ENCODE peak calls at places on chromosomes 16 and 17, in ten cellular contexts. B is choroid plexus epithelial cell; H is HAP-1; V is GM12878; M is esophagus squamous epithelium; C is GM06990; I is upper lobe of right lung; E is effector memory CD4-positive, alpha-beta T cell; A is BE2C; N is fibroblast of pulmonary artery. F is an unnamed sample.

GRCh38 chr17:27982688-27983087 is 59.8 kb upstream of the NLK start:
- DNase-seq in N (no peak), M (no peak), C (no peak), V (no peak), H (no peak), I (no peak), B (no peak), A (no peak), E (no peak), F (no peak)

GRCh38 chr16:84194470-84195200 is 3.7 kb downstream of the ADAD2 start:
- DNase-seq in M (no peak), I (peak), V (no peak), C (no peak), B (no peak), E (no peak), H (no peak), N (no peak), A (no peak), F (peak)

GRCh38 chr16:48913384-48913783 is 303.4 kb upstream of the N4BP1 start:
- DNase-seq in C (no peak), E (no peak), M (no peak), V (no peak), I (no peak), N (no peak), A (no peak), H (no peak), B (no peak), F (no peak)

GRCh38 chr16:77920984-77921383 is 101.4 kb upstream of the CLEC3A start:
- DNase-seq in H (no peak), C (no peak), N (no peak), V (no peak), I (no peak), B (no peak), A (no peak), E (no peak), M (no peak), F (no peak)

GRCh38 chr16:67796099-67796718 is 10.2 kb downstream of the RANBP10 start:
- DNase-seq in I (no peak), B (no peak), C (no peak), H (no peak), M (no peak), N (no peak), E (no peak), V (no peak), A (no peak), F (no peak)

GRCh38 chr17:63705657-63706056 is 5.7 kb upstream of the LIMD2 start:
- DNase-seq in M (no peak), C (no peak), V (no peak), H (no peak), B (no peak), I (no peak), N (no peak), A (no peak), E (no peak), F (no peak)

GRCh38 chr16:11583889-11584565 is 2.7 kb downstream of the LITAF start:
- DNase-seq in V (no peak), B (no peak), H (no peak), M (no peak), E (no peak), I (no peak), C (no peak), N (no peak), A (no peak), F (no peak)

GRCh38 chr17:34974794-34975428 is 5.4 kb upstream of the LIG3 start:
- DNase-seq in N (no peak), H (no peak), B (no peak), I (no peak), M (no peak), A (no peak), C (no peak), V (no peak), E (no peak), F (no peak)

GRCh38 chr17:81119223-81120148 is 45.8 kb upstream of the PVALEF start:
- DNase-seq in V (peak), N (peak), B (peak), E (peak), I (peak), C (peak), M (peak), H (no peak), A (peak), F (peak)

GRCh38 chr16:81137012-81137335 is 40.8 kb upstream of the GCSH start:
- DNase-seq in E (no peak), N (peak), M (no peak), B (peak), H (no peak), C (no peak), A (no peak), I (no peak), V (no peak), F (no peak)

GRCh38 chr17:78875738-78876597 is 27.0 kb downstream of the CEP295NL start:
- DNase-seq in A (no peak), V (no peak), B (no peak), N (peak), M (no peak), I (no peak), E (no peak), C (no peak), H (no peak), F (peak)

GRCh38 chr16:30649725-30650368 is 913 bp upstream of the PRR14 start:
- DNase-seq in V (no peak), M (no peak), B (no peak), N (no peak), C (no peak), H (no peak), I (peak), E (no peak), A (no peak), F (no peak)

GRCh38 chr17:1830288-1830687 is 483 bp downstream of the RPA1 start:
- DNase-seq in E (no peak), M (no peak), B (peak), C (no peak), A (no peak), I (no peak), N (no peak), H (peak), V (no peak), F (peak)

GRCh38 chr16:25135239-25135878 is 23.8 kb downstream of the LCMT1 start:
- DNase-seq in I (no peak), V (no peak), N (peak), A (no peak), H (no peak), M (no peak), B (peak), C (no peak), E (no peak), F (no peak)

GRCh38 chr16:56841233-56841632 is 23.8 kb upstream of the SLC12A3 start:
- DNase-seq in V (no peak), E (no peak), B (peak), H (no peak), I (no peak), C (no peak), N (peak), A (peak), M (no peak), F (no peak)

GRCh38 chr16:88706288-88706964 is at the start of the genes CTU2 and RNF166:
- DNase-seq in E (peak), H (peak), M (no peak), N (peak), B (peak), V (peak), C (peak), I (peak), A (peak), F (peak)

GRCh38 chr17:74549343-74549742 is 3.4 kb upstream of the CD300C start:
- DNase-seq in B (no peak), V (no peak), H (no peak), A (no peak), I (no peak), C (no peak), N (no peak), M (no peak), E (no peak), F (no peak)

GRCh38 chr16:57694556-57695377 is at the start of gene DRC7:
- DNase-seq in H (peak), E (no peak), I (no peak), M (no peak), N (peak), A (peak), V (no peak), C (peak), B (peak), F (peak)

GRCh38 chr17:36761203-36761945 is 160.0 kb downstream of the MRM1 start:
- DNase-seq in A (no peak), M (no peak), B (no peak), E (no peak), V (no peak), C (no peak), I (no peak), N (no peak), H (no peak), F (no peak)

GRCh38 chr16:52912565-52913173 is 140.0 kb downstream of the CHD9NB start:
- DNase-seq in V (peak), B (peak), M (no peak), N (peak), E (no peak), H (peak), C (no peak), A (peak), I (peak), F (peak)

GRCh38 chr16:89695875-89696597 is 5.5 kb downstream of the SPATA2L start:
- DNase-seq in H (no peak), E (no peak), B (no peak), V (no peak), C (no peak), I (no peak), A (no peak), M (no peak), N (no peak), F (no peak)

GRCh38 chr17:16486373-16487250 is 5.4 kb downstream of the LRRC75A start:
- DNase-seq in A (peak), N (peak), V (no peak), B (peak), I (peak), M (no peak), E (no peak), H (no peak), C (no peak), F (no peak)
- H3K4me3 ChIP-seq in A (peak), N (peak), V (no peak), B (no peak), I (peak), M (peak), E (no peak), H (no peak), C (no peak), F (no peak)

GRCh38 chr17:8153550-8153956 is 1.3 kb upstream of the PER1 start:
- DNase-seq in I (peak), B (peak), V (no peak), C (no peak), H (peak), M (no peak), E (no peak), A (no peak), N (peak), F (no peak)
- H3K4me3 ChIP-seq in I (peak), B (peak), V (no peak), C (no peak), H (no peak), M (peak), E (peak), A (no peak), N (peak), F (no peak)

DNA sequence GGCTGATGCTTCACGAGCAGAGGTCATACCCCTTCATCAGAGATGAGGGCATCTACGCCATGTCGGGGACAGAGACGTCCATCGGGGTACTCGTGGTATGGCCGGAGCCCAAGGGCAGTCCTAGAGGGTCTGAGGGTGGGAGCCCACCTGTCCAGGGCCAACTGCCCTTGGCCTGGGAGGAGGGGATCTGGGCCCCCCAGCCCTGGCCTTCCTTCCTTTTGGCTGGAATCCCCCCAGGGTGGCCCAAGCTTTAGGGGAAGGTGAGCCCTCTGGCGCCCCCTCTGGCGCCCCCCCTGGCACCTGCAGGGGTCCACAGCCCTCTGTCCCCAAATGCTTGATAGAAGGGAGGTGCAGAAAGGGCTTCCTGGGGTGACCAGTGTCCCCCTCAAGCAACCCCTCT is 69.3 kb downstream of the SCNN1B start:
- DNase-seq in M (no peak), N (no peak), E (no peak), B (no peak), C (no peak), V (no peak), A (no peak), I (no peak), H (no peak), F (no peak)
- H3K4me3 ChIP-seq in M (no peak), N (no peak), E (no peak), B (no peak), C (no peak), V (no peak), A (no peak), I (no peak), H (no peak), F (no peak)

GRCh38 chr17:67248291-67248690 is 3.3 kb upstream of the HELZ start:
- DNase-seq in B (no peak), M (no peak), I (no peak), A (no peak), C (no peak), H (no peak), E (no peak), V (no peak), N (no peak), F (no peak)

GRCh38 chr17:67246398-67246647 is 1.3 kb upstream of the HELZ start:
- DNase-seq in M (no peak), V (no peak), C (no peak), I (no peak), H (no peak), A (no peak), N (peak), E (no peak), B (peak), F (no peak)

GRCh38 chr17:67247416-67247900 is 2.5 kb upstream of the HELZ start:
- DNase-seq in N (no peak), I (no peak), V (no peak), A (no peak), C (no peak), M (no peak), H (no peak), E (no peak), B (no peak), F (no peak)

GRCh38 chr17:67245694-67246397 is 850 bp upstream of the HELZ start:
- DNase-seq in E (peak), C (peak), N (no peak), V (no peak), B (no peak), M (no peak), I (peak), A (peak), H (peak), F (no peak)

DNA sequence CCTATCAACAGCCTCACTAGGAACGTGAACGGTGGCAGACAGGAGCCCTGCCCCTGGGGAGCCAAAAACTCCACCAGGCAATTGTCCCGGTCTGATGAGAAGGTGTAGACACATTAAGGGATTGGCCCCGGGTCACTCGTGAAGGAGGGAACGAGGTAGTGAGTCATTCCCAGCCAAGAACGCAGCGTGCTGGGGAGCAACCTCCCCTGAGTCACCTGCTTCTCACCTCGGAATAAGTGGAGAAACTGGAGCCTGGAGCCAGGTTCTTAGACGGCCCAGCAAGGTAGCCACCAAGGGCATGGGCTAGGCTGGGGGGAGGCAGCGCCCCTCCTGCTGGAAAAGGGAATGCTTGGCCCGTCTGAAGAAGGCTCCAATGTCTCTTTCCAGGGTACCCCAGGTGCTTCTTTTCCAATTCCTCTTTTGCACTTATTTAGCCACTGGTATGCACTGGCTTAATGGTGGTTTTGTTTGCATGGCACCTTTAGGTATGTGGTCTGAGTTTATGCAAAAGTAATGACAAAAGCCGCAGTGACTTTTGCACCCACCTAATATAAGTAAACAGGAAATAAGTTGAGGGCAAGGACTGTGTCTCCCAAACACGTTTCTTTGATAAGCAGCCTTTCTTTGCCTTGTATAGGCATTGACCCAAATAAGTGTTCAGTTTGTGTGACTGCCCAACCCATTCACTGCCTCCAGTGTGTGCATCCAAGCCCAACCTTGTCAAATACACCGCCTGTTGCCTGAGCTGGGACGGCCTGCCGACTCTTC is 1.8 kb upstream of the HELZ start:
- DNase-seq in H (no peak), A (no peak), C (peak), V (peak), I (peak), E (peak), B (peak), N (peak), M (no peak), F (no peak)
- H3K4me3 ChIP-seq in H (peak), A (no peak), C (peak), V (peak), I (peak), E (peak), B (peak), N (peak), M (peak), F (no peak)